ENCODE peak calls at places on chromosomes 7 and 10, in nine cellular contexts. L is OCI-LY7, P is brain microvascular endothelial cell, X is testis, J is mammary epithelial cell, Z is cardiac muscle cell, S is A549, O is neural progenitor cell, B is thoracic aorta. F is an unnamed sample.

GRCh38 chr10:124185074-124185473 is 91.7 kb upstream of the CHST15 start:
- DNase-seq in L (no peak), P (no peak), X (no peak), J (peak), Z (peak), S (no peak), O (no peak), B (no peak), F (no peak)

GRCh38 chr7:128446306-128446705 is 9.4 kb upstream of the HILPDA start:
- DNase-seq in L (no peak), P (no peak), X (peak), J (no peak), Z (no peak), S (no peak), O (no peak), B (no peak), F (no peak)

GRCh38 chr10:109934958-109935793 is 11.9 kb upstream of the XPNPEP1 start:
- DNase-seq in L (no peak), P (peak), X (peak), J (peak), Z (peak), S (no peak), O (peak), B (no peak), F (peak)

GRCh38 chr7:151756076-151756731 is 120.7 kb downstream of the PRKAG2 start:
- DNase-seq in L (no peak), P (peak), X (no peak), J (peak), Z (no peak), S (no peak), O (no peak), B (no peak), F (peak)

GRCh38 chr10:114432704-114433103 is 28.4 kb upstream of the AFAP1L2 start:
- DNase-seq in L (no peak), P (no peak), X (no peak), J (no peak), Z (no peak), S (no peak), O (no peak), B (no peak), F (no peak)

GRCh38 chr7:31735991-31736982 is 49.3 kb downstream of the PPP1R17 start:
- DNase-seq in L (peak), P (peak), X (peak), J (peak), Z (peak), S (peak), O (peak), B (no peak), F (peak)

GRCh38 chr7:97971120-97971989 is 18.6 kb downstream of the OCM2 start:
- DNase-seq in L (peak), P (peak), X (no peak), J (peak), Z (peak), S (peak), O (peak), B (no peak), F (no peak)

GRCh38 chr10:15419279-15419874 is 48.3 kb upstream of the FAM171A1 start:
- DNase-seq in L (peak), P (peak), X (peak), J (peak), Z (peak), S (no peak), O (peak), B (no peak), F (no peak)

GRCh38 chr10:97907211-97907610 is 57.6 kb downstream of the GOLGA7B start:
- DNase-seq in L (no peak), P (no peak), X (no peak), J (no peak), Z (no peak), S (no peak), O (no peak), B (no peak), F (no peak)

GRCh38 chr10:75497997-75498797 is 66.8 kb downstream of the LRMDA start:
- DNase-seq in L (no peak), P (no peak), X (no peak), J (no peak), Z (no peak), S (no peak), O (no peak), B (no peak), F (peak)

GRCh38 chr10:123451607-123452245 is 214.4 kb upstream of the GPR26 start:
- DNase-seq in L (no peak), P (no peak), X (no peak), J (no peak), Z (no peak), S (peak), O (peak), B (no peak), F (no peak)

GRCh38 chr7:1503390-1503789 is 799 bp downstream of the INTS1 start:
- DNase-seq in L (no peak), P (no peak), X (no peak), J (no peak), Z (no peak), S (no peak), O (peak), B (no peak), F (no peak)

GRCh38 chr7:1500064-1500807 is 4.0 kb downstream of the INTS1 start:
- DNase-seq in L (no peak), P (no peak), X (no peak), J (no peak), Z (no peak), S (no peak), O (no peak), B (no peak), F (no peak)

GRCh38 chr7:1499367-1500029 is 4.7 kb downstream of the INTS1 start:
- DNase-seq in L (no peak), P (no peak), X (no peak), J (no peak), Z (no peak), S (no peak), O (no peak), B (no peak), F (no peak)

GRCh38 chr7:1502845-1503244 is 1.3 kb downstream of the INTS1 start:
- DNase-seq in L (no peak), P (no peak), X (no peak), J (no peak), Z (no peak), S (no peak), O (no peak), B (no peak), F (no peak)

DNA sequence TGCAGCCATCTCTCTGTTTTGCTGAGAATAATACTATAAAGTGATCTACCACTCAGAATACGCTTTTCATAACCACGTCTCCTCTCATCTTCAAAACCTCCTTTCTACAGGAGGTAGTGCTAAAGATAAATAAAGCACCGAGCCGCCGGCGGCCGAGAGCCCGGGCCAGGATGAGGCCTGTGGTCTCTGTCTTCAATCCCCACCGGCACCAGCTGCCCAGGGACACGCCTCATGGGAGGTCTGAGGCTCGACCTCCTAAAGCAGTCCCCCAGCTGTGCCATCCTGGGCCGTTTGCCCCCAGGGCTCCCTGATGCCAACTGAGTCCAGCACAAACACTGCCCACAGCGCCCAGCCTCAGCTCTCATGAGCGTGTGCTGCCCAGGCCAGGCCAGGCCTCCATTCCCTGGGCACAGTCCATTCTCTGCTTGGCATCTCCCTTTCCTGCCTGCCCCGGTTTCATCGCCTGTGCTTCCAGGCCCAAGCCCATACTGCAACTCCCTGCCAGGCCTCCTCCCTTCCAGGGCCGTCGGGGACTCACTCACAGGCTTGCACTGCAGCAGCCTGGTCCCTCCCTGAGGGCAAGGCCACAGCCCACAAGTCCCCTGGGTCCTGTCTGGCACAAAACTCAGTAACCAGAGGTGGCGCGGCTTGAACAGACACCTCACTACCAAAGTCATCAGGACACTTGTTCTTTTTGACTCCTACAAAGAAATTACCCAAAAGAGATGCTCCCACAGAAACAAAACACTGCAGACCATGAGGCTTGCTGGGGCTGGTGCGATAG is 2.5 kb downstream of the INTS1 start:
- DNase-seq in L (no peak), P (no peak), X (no peak), J (no peak), Z (no peak), S (no peak), O (no peak), B (no peak), F (no peak)
- TF ChIP-seq CTCF in L (no peak), P (no peak), X (no peak), J (no peak), Z (no peak), S (no peak), O (no peak), B (no peak), F (no peak)

GRCh38 chr7:121026159-121026558 is 37.6 kb downstream of the CPED1 start:
- DNase-seq in L (no peak), P (no peak), X (no peak), J (no peak), Z (no peak), S (no peak), O (no peak), B (no peak), F (no peak)

GRCh38 chr7:121023189-121023588 is 34.7 kb downstream of the CPED1 start:
- DNase-seq in L (no peak), P (no peak), X (no peak), J (no peak), Z (no peak), S (no peak), O (no peak), B (no peak), F (no peak)

GRCh38 chr7:121026577-121027111 is 38.1 kb downstream of the CPED1 start:
- DNase-seq in L (no peak), P (no peak), X (no peak), J (no peak), Z (no peak), S (no peak), O (no peak), B (no peak), F (no peak)

GRCh38 chr7:121023683-121024507 is 35.4 kb downstream of the CPED1 start:
- DNase-seq in L (no peak), P (no peak), X (no peak), J (no peak), Z (no peak), S (no peak), O (no peak), B (no peak), F (no peak)

DNA sequence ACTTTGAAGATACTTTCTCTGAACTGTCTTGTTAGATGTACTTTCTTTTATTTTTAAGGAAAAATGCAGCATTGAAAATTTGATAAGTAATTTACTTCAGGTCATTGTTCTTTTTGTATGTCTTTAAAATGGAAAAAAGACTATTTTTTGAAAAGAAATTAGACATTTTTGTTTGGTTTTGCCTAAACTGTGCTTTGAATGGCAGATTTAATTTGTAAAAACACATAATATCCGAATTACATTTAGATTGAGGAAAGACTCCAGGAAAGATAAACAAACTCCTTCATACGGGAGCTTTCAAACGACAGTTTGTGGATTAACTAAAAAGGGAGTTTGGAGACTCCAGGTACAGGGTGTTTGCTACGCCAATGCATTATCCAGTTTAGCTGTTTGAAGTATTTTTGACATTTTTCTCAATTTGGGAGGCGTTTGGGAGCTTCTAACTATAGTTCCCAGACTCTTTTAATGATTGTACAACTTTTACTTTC is 36.1 kb downstream of the CPED1 start:
- DNase-seq in L (no peak), P (no peak), X (no peak), J (no peak), Z (no peak), S (no peak), O (no peak), B (no peak), F (no peak)
- H3K27ac ChIP-seq in L (no peak), P (peak), X (peak), J (no peak), Z (no peak), S (no peak), O (no peak), B (peak), F (no peak)

GRCh38 chr10:72087392-72087968 is 871 bp downstream of the SPOCK2 start:
- DNase-seq in L (peak), P (no peak), X (no peak), J (no peak), Z (no peak), S (no peak), O (peak), B (no peak), F (peak)

GRCh38 chr10:72087969-72088878 is at the start of gene SPOCK2:
- DNase-seq in L (peak), P (no peak), X (peak), J (no peak), Z (no peak), S (no peak), O (peak), B (no peak), F (peak)

GRCh38 chr10:72085166-72085565 is 3.2 kb downstream of the SPOCK2 start:
- DNase-seq in L (no peak), P (no peak), X (no peak), J (no peak), Z (no peak), S (no peak), O (peak), B (no peak), F (no peak)

GRCh38 chr10:72085864-72086465 is 2.4 kb downstream of the SPOCK2 start:
- DNase-seq in L (no peak), P (no peak), X (no peak), J (no peak), Z (no peak), S (no peak), O (no peak), B (no peak), F (no peak)

DNA sequence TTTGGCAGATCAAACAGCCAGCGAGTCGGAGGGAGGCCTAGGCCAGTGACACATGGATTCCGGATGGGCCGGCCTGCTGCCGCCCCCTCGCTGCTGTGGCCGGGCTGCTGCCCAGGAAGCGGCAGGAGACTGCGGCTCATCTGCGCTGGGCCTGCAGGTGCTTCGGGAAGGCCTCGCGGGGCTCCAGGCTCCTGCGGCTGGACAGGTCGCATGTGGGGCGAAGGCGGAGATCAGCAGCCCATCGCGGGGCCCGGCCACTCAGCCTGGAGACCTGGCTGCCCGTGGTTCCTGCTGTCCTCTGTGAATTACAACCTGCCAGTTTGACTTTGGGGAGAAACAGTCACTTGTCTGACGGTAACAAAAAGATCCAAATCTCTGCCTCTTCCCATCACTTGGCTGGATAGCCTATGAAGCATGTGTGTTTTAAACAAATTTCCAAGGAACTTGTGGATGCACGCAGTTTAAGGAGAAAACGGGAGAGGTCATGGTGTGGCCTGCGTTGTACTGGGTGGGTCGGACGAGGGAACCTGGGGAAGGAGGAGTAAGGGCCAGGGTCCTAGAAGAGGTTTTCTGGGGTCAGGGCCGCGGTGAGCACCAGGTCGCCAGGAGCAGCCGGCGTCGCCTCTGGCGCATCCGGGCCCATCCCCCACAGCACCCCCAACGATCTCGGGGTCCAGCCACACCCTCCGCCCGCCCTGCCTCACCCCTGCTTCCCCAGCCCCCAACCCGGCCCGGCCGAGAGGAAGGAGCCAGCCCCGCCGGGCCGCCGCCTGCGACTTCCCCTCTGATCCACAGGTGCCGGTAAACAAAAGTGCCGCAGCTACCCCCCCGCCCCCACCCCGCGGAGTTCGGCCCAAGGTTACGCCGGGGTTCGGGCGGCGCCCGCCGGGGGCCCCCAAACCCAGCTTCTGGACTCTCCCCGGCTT is 1.6 kb downstream of the SPOCK2 start:
- DNase-seq in L (peak), P (no peak), X (peak), J (no peak), Z (peak), S (no peak), O (peak), B (no peak), F (peak)
- TF ChIP-seq CTCF in L (no peak), P (no peak), X (no peak), J (no peak), Z (no peak), S (no peak), O (peak), B (no peak), F (peak)

GRCh38 chr7:82067628-82068264 is 297.9 kb upstream of the HGF start:
- DNase-seq in L (no peak), P (no peak), X (no peak), J (no peak), Z (no peak), S (no peak), O (no peak), B (no peak), F (no peak)
- H3K27ac ChIP-seq in L (no peak), P (no peak), X (no peak), J (no peak), Z (no peak), S (peak), O (no peak), B (no peak), F (no peak)

GRCh38 chr10:93815304-93816091 is 57.8 kb downstream of the LGI1 start:
- DNase-seq in L (peak), P (peak), X (peak), J (peak), Z (peak), S (no peak), O (peak), B (no peak), F (no peak)
- TF ChIP-seq CTCF in L (peak), P (peak), X (no peak), J (no peak), Z (no peak), S (no peak), O (peak), B (no peak), F (no peak)

GRCh38 chr10:62433181-62433692 is 59.1 kb downstream of the ZNF365 start:
- DNase-seq in L (no peak), P (peak), X (peak), J (peak), Z (no peak), S (peak), O (no peak), B (peak), F (peak)
- H3K27ac ChIP-seq in L (no peak), P (peak), X (peak), J (peak), Z (no peak), S (peak), O (no peak), B (peak), F (no peak)

GRCh38 chr10:70324341-70324861 is 40.6 kb upstream of the NPFFR1 start:
- DNase-seq in L (peak), P (no peak), X (peak), J (no peak), Z (peak), S (no peak), O (peak), B (no peak), F (no peak)

GRCh38 chr10:70321897-70322890 is 38.4 kb upstream of the NPFFR1 start:
- DNase-seq in L (no peak), P (no peak), X (no peak), J (no peak), Z (no peak), S (no peak), O (no peak), B (no peak), F (no peak)

GRCh38 chr10:70324951-70325781 is 41.4 kb upstream of the NPFFR1 start:
- DNase-seq in L (no peak), P (no peak), X (no peak), J (no peak), Z (no peak), S (no peak), O (no peak), B (no peak), F (no peak)

GRCh38 chr10:70323143-70323696 is 39.4 kb upstream of the NPFFR1 start:
- DNase-seq in L (peak), P (no peak), X (no peak), J (no peak), Z (no peak), S (no peak), O (no peak), B (no peak), F (no peak)

GRCh38 chr10:70323697-70324340 is 40.0 kb upstream of the NPFFR1 start:
- DNase-seq in L (no peak), P (no peak), X (no peak), J (no peak), Z (no peak), S (no peak), O (peak), B (no peak), F (no peak)
- TF ChIP-seq CTCF in L (peak), P (no peak), X (no peak), J (no peak), Z (no peak), S (no peak), O (no peak), B (no peak), F (no peak)

GRCh38 chr7:50618281-50618680 is 53.1 kb upstream of the DDC start:
- DNase-seq in L (no peak), P (no peak), X (no peak), J (no peak), Z (no peak), S (no peak), O (no peak), B (no peak), F (no peak)

GRCh38 chr7:50612704-50613103 is 47.5 kb upstream of the DDC start:
- DNase-seq in L (no peak), P (no peak), X (no peak), J (no peak), Z (no peak), S (no peak), O (no peak), B (no peak), F (no peak)

GRCh38 chr7:50613473-50613872 is 48.3 kb upstream of the DDC start:
- DNase-seq in L (no peak), P (no peak), X (no peak), J (no peak), Z (no peak), S (no peak), O (no peak), B (no peak), F (no peak)

GRCh38 chr7:50614721-50615518 is 49.7 kb upstream of the DDC start:
- DNase-seq in L (peak), P (no peak), X (peak), J (no peak), Z (peak), S (no peak), O (no peak), B (no peak), F (no peak)

GRCh38 chr7:50615519-50615845 is 50.3 kb upstream of the DDC start:
- DNase-seq in L (no peak), P (no peak), X (no peak), J (no peak), Z (no peak), S (no peak), O (no peak), B (no peak), F (no peak)
- H3K27ac ChIP-seq in L (no peak), P (no peak), X (no peak), J (no peak), Z (no peak), S (no peak), O (no peak), B (no peak), F (no peak)

GRCh38 chr7:138727336-138728099 is 26.4 kb upstream of the SVOPL start:
- DNase-seq in L (no peak), P (no peak), X (no peak), J (peak), Z (no peak), S (no peak), O (no peak), B (no peak), F (no peak)

GRCh38 chr7:138729444-138729843 is 28.3 kb upstream of the SVOPL start:
- DNase-seq in L (no peak), P (no peak), X (no peak), J (peak), Z (no peak), S (no peak), O (no peak), B (no peak), F (peak)

GRCh38 chr7:138726288-138726687 is 25.1 kb upstream of the SVOPL start:
- DNase-seq in L (no peak), P (no peak), X (no peak), J (no peak), Z (no peak), S (peak), O (no peak), B (no peak), F (no peak)
- TF ChIP-seq CTCF in L (peak), P (peak), X (no peak), J (no peak), Z (peak), S (no peak), O (peak), B (no peak), F (no peak)